ENCODE peak calls at places on chromosomes 13 and 19, in ten cellular contexts. One of them, this sample, is unnamed.

GRCh38 chr13:41942462-41943094 is 18.3 kb downstream of the VWA8 start:
- DNase-seq in A549: peak
- DNase-seq in body of pancreas: no peak
- DNase-seq in Peyer's patch: no peak
- DNase-seq in ovary: no peak
- DNase-seq in suprapubic skin: no peak
- DNase-seq in IMR-90: peak
- DNase-seq in H1: no peak
- DNase-seq in tibial nerve: no peak
- DNase-seq in transverse colon: no peak
- DNase-seq in this sample: no peak

GRCh38 chr19:45575216-45575615 is 9.4 kb downstream of the OPA3 start:
- DNase-seq in A549: no peak
- DNase-seq in body of pancreas: no peak
- DNase-seq in Peyer's patch: no peak
- DNase-seq in ovary: no peak
- DNase-seq in suprapubic skin: no peak
- DNase-seq in IMR-90: no peak
- DNase-seq in H1: no peak
- DNase-seq in tibial nerve: no peak
- DNase-seq in transverse colon: no peak
- DNase-seq in this sample: no peak

GRCh38 chr19:49997709-49998108 is 27.5 kb downstream of the VRK3 start:
- DNase-seq in A549: peak
- DNase-seq in body of pancreas: no peak
- DNase-seq in Peyer's patch: no peak
- DNase-seq in ovary: no peak
- DNase-seq in suprapubic skin: no peak
- DNase-seq in IMR-90: peak
- DNase-seq in H1: peak
- DNase-seq in tibial nerve: no peak
- DNase-seq in transverse colon: no peak
- DNase-seq in this sample: no peak

GRCh38 chr19:54160182-54160811 is 776 bp upstream of the LENG1 start:
- DNase-seq in A549: peak
- DNase-seq in body of pancreas: no peak
- DNase-seq in Peyer's patch: no peak
- DNase-seq in ovary: no peak
- DNase-seq in suprapubic skin: no peak
- DNase-seq in IMR-90: peak
- DNase-seq in H1: peak
- DNase-seq in tibial nerve: no peak
- DNase-seq in transverse colon: no peak
- DNase-seq in this sample: no peak

GRCh38 chr13:74287672-74288169 is 153.5 kb upstream of the KLF12 start:
- DNase-seq in A549: no peak
- DNase-seq in body of pancreas: peak
- DNase-seq in Peyer's patch: peak
- DNase-seq in ovary: peak
- DNase-seq in suprapubic skin: peak
- DNase-seq in IMR-90: peak
- DNase-seq in H1: peak
- DNase-seq in tibial nerve: peak
- DNase-seq in transverse colon: peak
- DNase-seq in this sample: peak

GRCh38 chr13:106083620-106084350 is 451.7 kb downstream of the EFNB2 start:
- DNase-seq in A549: no peak
- DNase-seq in body of pancreas: peak
- DNase-seq in Peyer's patch: no peak
- DNase-seq in ovary: no peak
- DNase-seq in suprapubic skin: no peak
- DNase-seq in IMR-90: peak
- DNase-seq in H1: no peak
- DNase-seq in tibial nerve: no peak
- DNase-seq in transverse colon: peak
- DNase-seq in this sample: no peak

GRCh38 chr13:43284162-43284561 is 260.8 kb downstream of the DNAJC15 start:
- DNase-seq in A549: no peak
- DNase-seq in body of pancreas: no peak
- DNase-seq in Peyer's patch: no peak
- DNase-seq in ovary: no peak
- DNase-seq in suprapubic skin: no peak
- DNase-seq in IMR-90: peak
- DNase-seq in H1: no peak
- DNase-seq in tibial nerve: no peak
- DNase-seq in transverse colon: no peak
- DNase-seq in this sample: no peak

GRCh38 chr19:18473003-18473705 is 35.2 kb upstream of the ISYNA1 start:
- DNase-seq in A549: no peak
- DNase-seq in body of pancreas: no peak
- DNase-seq in Peyer's patch: no peak
- DNase-seq in ovary: no peak
- DNase-seq in suprapubic skin: no peak
- DNase-seq in IMR-90: peak
- DNase-seq in H1: no peak
- DNase-seq in tibial nerve: no peak
- DNase-seq in transverse colon: no peak
- DNase-seq in this sample: no peak

GRCh38 chr13:112851107-112852046 is 117.6 kb upstream of the MCF2L start:
- DNase-seq in A549: no peak
- DNase-seq in body of pancreas: no peak
- DNase-seq in Peyer's patch: no peak
- DNase-seq in ovary: no peak
- DNase-seq in suprapubic skin: no peak
- DNase-seq in IMR-90: no peak
- DNase-seq in H1: no peak
- DNase-seq in tibial nerve: no peak
- DNase-seq in transverse colon: no peak
- DNase-seq in this sample: no peak

GRCh38 chr13:108728370-108728769 is 99.0 kb downstream of the MYO16 start:
- DNase-seq in A549: no peak
- DNase-seq in body of pancreas: no peak
- DNase-seq in Peyer's patch: no peak
- DNase-seq in ovary: no peak
- DNase-seq in suprapubic skin: no peak
- DNase-seq in IMR-90: no peak
- DNase-seq in H1: peak
- DNase-seq in tibial nerve: no peak
- DNase-seq in transverse colon: no peak
- DNase-seq in this sample: no peak

GRCh38 chr19:18612772-18613588 is at the start of gene TMEM59L:
- DNase-seq in A549: no peak
- DNase-seq in body of pancreas: no peak
- DNase-seq in Peyer's patch: no peak
- DNase-seq in ovary: peak
- DNase-seq in suprapubic skin: no peak
- DNase-seq in IMR-90: no peak
- DNase-seq in H1: peak
- DNase-seq in tibial nerve: no peak
- DNase-seq in transverse colon: no peak
- DNase-seq in this sample: no peak

GRCh38 chr19:48190288-48191284 is 20.1 kb downstream of the ZSWIM9 start:
- DNase-seq in A549: no peak
- DNase-seq in body of pancreas: peak
- DNase-seq in Peyer's patch: peak
- DNase-seq in ovary: no peak
- DNase-seq in suprapubic skin: no peak
- DNase-seq in IMR-90: peak
- DNase-seq in H1: peak
- DNase-seq in tibial nerve: no peak
- DNase-seq in transverse colon: peak
- DNase-seq in this sample: no peak

GRCh38 chr19:40778045-40778864 is at the start of gene RAB4B:
- DNase-seq in A549: peak
- DNase-seq in body of pancreas: peak
- DNase-seq in Peyer's patch: peak
- DNase-seq in ovary: peak
- DNase-seq in suprapubic skin: peak
- DNase-seq in IMR-90: peak
- DNase-seq in H1: peak
- DNase-seq in tibial nerve: peak
- DNase-seq in transverse colon: peak
- DNase-seq in this sample: peak
- TF ChIP-seq CTCF in A549: no peak
- TF ChIP-seq CTCF in body of pancreas: no peak
- TF ChIP-seq CTCF in Peyer's patch: no peak
- TF ChIP-seq CTCF in ovary: no peak
- TF ChIP-seq CTCF in suprapubic skin: no peak
- TF ChIP-seq CTCF in IMR-90: no peak
- TF ChIP-seq CTCF in H1: no peak
- TF ChIP-seq CTCF in tibial nerve: peak
- TF ChIP-seq CTCF in transverse colon: peak
- TF ChIP-seq CTCF in this sample: no peak

GRCh38 chr19:43939557-43940260 is 4.6 kb upstream of the ZNF45 start:
- DNase-seq in A549: no peak
- DNase-seq in body of pancreas: no peak
- DNase-seq in Peyer's patch: no peak
- DNase-seq in ovary: no peak
- DNase-seq in suprapubic skin: no peak
- DNase-seq in IMR-90: no peak
- DNase-seq in H1: no peak
- DNase-seq in tibial nerve: no peak
- DNase-seq in transverse colon: no peak
- DNase-seq in this sample: no peak

GRCh38 chr19:43940719-43941118 is 5.6 kb upstream of the ZNF45 start:
- DNase-seq in A549: no peak
- DNase-seq in body of pancreas: no peak
- DNase-seq in Peyer's patch: no peak
- DNase-seq in ovary: no peak
- DNase-seq in suprapubic skin: no peak
- DNase-seq in IMR-90: no peak
- DNase-seq in H1: no peak
- DNase-seq in tibial nerve: no peak
- DNase-seq in transverse colon: no peak
- DNase-seq in this sample: no peak

GRCh38 chr19:43934055-43934984 is 762 bp downstream of the ZNF45 start:
- DNase-seq in A549: peak
- DNase-seq in body of pancreas: no peak
- DNase-seq in Peyer's patch: no peak
- DNase-seq in ovary: no peak
- DNase-seq in suprapubic skin: no peak
- DNase-seq in IMR-90: peak
- DNase-seq in H1: no peak
- DNase-seq in tibial nerve: no peak
- DNase-seq in transverse colon: no peak
- DNase-seq in this sample: no peak

GRCh38 chr19:43936219-43936618 is 1.1 kb upstream of the ZNF45 start:
- DNase-seq in A549: no peak
- DNase-seq in body of pancreas: no peak
- DNase-seq in Peyer's patch: no peak
- DNase-seq in ovary: no peak
- DNase-seq in suprapubic skin: no peak
- DNase-seq in IMR-90: no peak
- DNase-seq in H1: no peak
- DNase-seq in tibial nerve: no peak
- DNase-seq in transverse colon: no peak
- DNase-seq in this sample: no peak

GRCh38 chr19:43934985-43935708 is at the start of gene ZNF45:
- DNase-seq in A549: peak
- DNase-seq in body of pancreas: peak
- DNase-seq in Peyer's patch: peak
- DNase-seq in ovary: peak
- DNase-seq in suprapubic skin: peak
- DNase-seq in IMR-90: peak
- DNase-seq in H1: peak
- DNase-seq in tibial nerve: peak
- DNase-seq in transverse colon: peak
- DNase-seq in this sample: peak
- TF ChIP-seq POLR2A in A549: peak
- TF ChIP-seq POLR2A in body of pancreas: no peak
- TF ChIP-seq POLR2A in Peyer's patch: no peak
- TF ChIP-seq POLR2A in ovary: no peak
- TF ChIP-seq POLR2A in suprapubic skin: no peak
- TF ChIP-seq POLR2A in IMR-90: no peak
- TF ChIP-seq POLR2A in H1: peak
- TF ChIP-seq POLR2A in tibial nerve: no peak
- TF ChIP-seq POLR2A in transverse colon: peak
- TF ChIP-seq POLR2A in this sample: no peak

DNA sequence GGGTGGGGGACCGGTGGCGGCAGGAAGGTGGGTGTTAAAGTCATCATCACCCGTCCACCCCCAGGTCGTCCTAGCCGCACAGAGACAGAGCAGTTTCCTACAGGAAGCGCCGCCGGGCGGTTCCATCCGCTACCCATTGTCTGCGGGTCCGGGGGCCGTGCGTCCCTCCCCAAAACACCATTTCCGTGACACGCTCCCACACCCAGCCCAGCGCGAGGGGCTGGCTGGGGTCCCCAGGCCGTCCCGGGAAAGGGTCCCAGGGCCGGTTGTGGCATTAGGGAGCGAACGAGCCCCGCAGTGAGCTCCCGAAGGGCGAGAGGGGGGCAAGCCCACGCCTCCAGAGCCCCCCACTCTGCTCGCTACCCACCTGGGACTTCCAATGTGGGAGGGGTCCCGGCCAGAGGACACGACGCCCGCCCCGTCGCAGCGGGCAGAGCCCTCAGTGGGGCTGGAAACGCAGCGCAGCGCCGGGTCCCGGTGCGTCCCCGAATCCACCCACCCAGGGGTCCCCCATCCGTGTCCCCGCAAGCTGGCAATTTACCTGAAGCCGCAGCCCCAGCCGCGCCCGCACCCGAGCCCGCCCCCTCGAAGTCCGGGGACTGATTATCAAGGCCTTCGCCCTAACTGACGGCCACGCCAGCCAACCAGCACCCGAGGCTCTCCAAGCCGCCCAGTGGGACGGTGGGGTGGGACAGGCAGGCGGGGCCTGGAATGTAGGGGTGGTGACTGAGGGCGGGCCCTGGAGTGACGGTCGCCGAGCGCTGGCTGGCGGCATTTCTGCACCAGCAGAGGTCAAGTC is at the start of gene KANK3:
- DNase-seq in A549: peak
- DNase-seq in body of pancreas: peak
- DNase-seq in Peyer's patch: peak
- DNase-seq in ovary: peak
- DNase-seq in suprapubic skin: peak
- DNase-seq in IMR-90: peak
- DNase-seq in H1: peak
- DNase-seq in tibial nerve: peak
- DNase-seq in transverse colon: peak
- DNase-seq in this sample: peak
- H3K27ac ChIP-seq in A549: peak
- H3K27ac ChIP-seq in body of pancreas: no peak
- H3K27ac ChIP-seq in Peyer's patch: peak
- H3K27ac ChIP-seq in ovary: no peak
- H3K27ac ChIP-seq in suprapubic skin: peak
- H3K27ac ChIP-seq in IMR-90: no peak
- H3K27ac ChIP-seq in H1: no peak
- H3K27ac ChIP-seq in tibial nerve: peak
- H3K27ac ChIP-seq in transverse colon: peak
- H3K27ac ChIP-seq in this sample: peak

DNA sequence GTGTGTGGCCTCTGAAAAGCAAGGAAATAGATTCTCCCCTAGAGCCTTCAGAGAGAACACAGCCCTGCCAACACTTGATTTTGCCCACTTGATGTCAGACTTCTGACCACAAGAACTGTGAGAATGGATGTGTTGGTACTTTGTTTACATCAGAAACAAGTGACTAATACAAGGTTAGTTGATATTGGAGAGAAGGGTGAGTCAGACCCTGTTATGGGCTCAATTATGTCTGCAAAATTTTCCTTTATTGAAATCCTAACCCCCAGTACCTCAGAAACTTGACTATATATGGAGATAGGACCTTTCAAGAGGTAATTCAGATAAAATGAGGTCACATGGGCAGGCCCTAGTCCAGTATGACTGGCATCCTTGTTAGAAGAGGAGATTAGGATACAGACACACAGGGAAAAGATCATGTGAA is 226.7 kb downstream of the RFC3 start:
- DNase-seq in A549: peak
- DNase-seq in body of pancreas: no peak
- DNase-seq in Peyer's patch: no peak
- DNase-seq in ovary: no peak
- DNase-seq in suprapubic skin: no peak
- DNase-seq in IMR-90: peak
- DNase-seq in H1: no peak
- DNase-seq in tibial nerve: no peak
- DNase-seq in transverse colon: no peak
- DNase-seq in this sample: no peak
- TF ChIP-seq CTCF in A549: no peak
- TF ChIP-seq CTCF in body of pancreas: no peak
- TF ChIP-seq CTCF in Peyer's patch: no peak
- TF ChIP-seq CTCF in ovary: no peak
- TF ChIP-seq CTCF in suprapubic skin: no peak
- TF ChIP-seq CTCF in IMR-90: no peak
- TF ChIP-seq CTCF in H1: no peak
- TF ChIP-seq CTCF in tibial nerve: no peak
- TF ChIP-seq CTCF in transverse colon: no peak
- TF ChIP-seq CTCF in this sample: no peak

This sample was measured in gastrocnemius medialis.